ENCODE peak calls at places on chromosomes 12 and 14, in eight cellular contexts. One of them, this sample, is unnamed.

GRCh38 chr12:10540776-10541205 is 35.1 kb downstream of the EIF2S3B start:
- DNase-seq in left kidney: no peak
- DNase-seq in GM03348: no peak
- DNase-seq in nephron progenitor cell: no peak
- DNase-seq in activated effector memory CD4-positive, alpha-beta T cell treated with anti-CD3 and anti-CD28 coated beads, Interleukin-2, amount 50 U/mL, for 16 hours: no peak
- DNase-seq in pulmonary artery endothelial cell: no peak
- DNase-seq in activated CD4-positive, alpha-beta memory T cell treated with anti-CD3 and anti-CD28 coated beads, Interleukin-2, amount 10 ng/mL, durations not matched to agents 7 days and 5 days: no peak
- DNase-seq in HFF-Myc: no peak
- DNase-seq in this sample: no peak

GRCh38 chr12:12172106-12172511 is 94.7 kb downstream of the LRP6 start:
- DNase-seq in left kidney: no peak
- DNase-seq in GM03348: peak
- DNase-seq in nephron progenitor cell: no peak
- DNase-seq in activated effector memory CD4-positive, alpha-beta T cell treated with anti-CD3 and anti-CD28 coated beads, Interleukin-2, amount 50 U/mL, for 16 hours: no peak
- DNase-seq in pulmonary artery endothelial cell: no peak
- DNase-seq in activated CD4-positive, alpha-beta memory T cell treated with anti-CD3 and anti-CD28 coated beads, Interleukin-2, amount 10 ng/mL, durations not matched to agents 7 days and 5 days: peak
- DNase-seq in HFF-Myc: peak
- DNase-seq in this sample: no peak

GRCh38 chr14:87944987-87945604 is 47.9 kb downstream of the GALC start:
- DNase-seq in left kidney: peak
- DNase-seq in GM03348: peak
- DNase-seq in nephron progenitor cell: no peak
- DNase-seq in activated effector memory CD4-positive, alpha-beta T cell treated with anti-CD3 and anti-CD28 coated beads, Interleukin-2, amount 50 U/mL, for 16 hours: no peak
- DNase-seq in pulmonary artery endothelial cell: peak
- DNase-seq in activated CD4-positive, alpha-beta memory T cell treated with anti-CD3 and anti-CD28 coated beads, Interleukin-2, amount 10 ng/mL, durations not matched to agents 7 days and 5 days: no peak
- DNase-seq in HFF-Myc: no peak
- DNase-seq in this sample: no peak

GRCh38 chr14:47346849-47347248 is 328.6 kb downstream of the MDGA2 start:
- DNase-seq in left kidney: no peak
- DNase-seq in GM03348: no peak
- DNase-seq in nephron progenitor cell: no peak
- DNase-seq in activated effector memory CD4-positive, alpha-beta T cell treated with anti-CD3 and anti-CD28 coated beads, Interleukin-2, amount 50 U/mL, for 16 hours: no peak
- DNase-seq in pulmonary artery endothelial cell: no peak
- DNase-seq in activated CD4-positive, alpha-beta memory T cell treated with anti-CD3 and anti-CD28 coated beads, Interleukin-2, amount 10 ng/mL, durations not matched to agents 7 days and 5 days: no peak
- DNase-seq in HFF-Myc: no peak
- DNase-seq in this sample: no peak

GRCh38 chr12:94080684-94081009 is 67.7 kb upstream of the PLXNC1 start:
- DNase-seq in left kidney: no peak
- DNase-seq in GM03348: no peak
- DNase-seq in nephron progenitor cell: no peak
- DNase-seq in activated effector memory CD4-positive, alpha-beta T cell treated with anti-CD3 and anti-CD28 coated beads, Interleukin-2, amount 50 U/mL, for 16 hours: no peak
- DNase-seq in pulmonary artery endothelial cell: no peak
- DNase-seq in activated CD4-positive, alpha-beta memory T cell treated with anti-CD3 and anti-CD28 coated beads, Interleukin-2, amount 10 ng/mL, durations not matched to agents 7 days and 5 days: no peak
- DNase-seq in HFF-Myc: no peak
- DNase-seq in this sample: no peak

GRCh38 chr14:32821989-32822653 is 116.6 kb upstream of the NPAS3 start:
- DNase-seq in left kidney: no peak
- DNase-seq in GM03348: no peak
- DNase-seq in nephron progenitor cell: no peak
- DNase-seq in activated effector memory CD4-positive, alpha-beta T cell treated with anti-CD3 and anti-CD28 coated beads, Interleukin-2, amount 50 U/mL, for 16 hours: no peak
- DNase-seq in pulmonary artery endothelial cell: no peak
- DNase-seq in activated CD4-positive, alpha-beta memory T cell treated with anti-CD3 and anti-CD28 coated beads, Interleukin-2, amount 10 ng/mL, durations not matched to agents 7 days and 5 days: no peak
- DNase-seq in HFF-Myc: no peak
- DNase-seq in this sample: no peak

GRCh38 chr14:55850803-55851202 is 267.4 kb upstream of the PELI2 start:
- DNase-seq in left kidney: no peak
- DNase-seq in GM03348: peak
- DNase-seq in nephron progenitor cell: no peak
- DNase-seq in activated effector memory CD4-positive, alpha-beta T cell treated with anti-CD3 and anti-CD28 coated beads, Interleukin-2, amount 50 U/mL, for 16 hours: no peak
- DNase-seq in pulmonary artery endothelial cell: no peak
- DNase-seq in activated CD4-positive, alpha-beta memory T cell treated with anti-CD3 and anti-CD28 coated beads, Interleukin-2, amount 10 ng/mL, durations not matched to agents 7 days and 5 days: no peak
- DNase-seq in HFF-Myc: peak
- DNase-seq in this sample: no peak

GRCh38 chr12:116739381-116739887 is 1.3 kb downstream of the RNFT2 start:
- DNase-seq in left kidney: no peak
- DNase-seq in GM03348: no peak
- DNase-seq in nephron progenitor cell: no peak
- DNase-seq in activated effector memory CD4-positive, alpha-beta T cell treated with anti-CD3 and anti-CD28 coated beads, Interleukin-2, amount 50 U/mL, for 16 hours: no peak
- DNase-seq in pulmonary artery endothelial cell: no peak
- DNase-seq in activated CD4-positive, alpha-beta memory T cell treated with anti-CD3 and anti-CD28 coated beads, Interleukin-2, amount 10 ng/mL, durations not matched to agents 7 days and 5 days: no peak
- DNase-seq in HFF-Myc: no peak
- DNase-seq in this sample: no peak

GRCh38 chr14:76984297-76984696 is 44.2 kb downstream of the IRF2BPL start:
- DNase-seq in left kidney: peak
- DNase-seq in GM03348: no peak
- DNase-seq in nephron progenitor cell: no peak
- DNase-seq in activated effector memory CD4-positive, alpha-beta T cell treated with anti-CD3 and anti-CD28 coated beads, Interleukin-2, amount 50 U/mL, for 16 hours: no peak
- DNase-seq in pulmonary artery endothelial cell: no peak
- DNase-seq in activated CD4-positive, alpha-beta memory T cell treated with anti-CD3 and anti-CD28 coated beads, Interleukin-2, amount 10 ng/mL, durations not matched to agents 7 days and 5 days: no peak
- DNase-seq in HFF-Myc: no peak
- DNase-seq in this sample: no peak

This sample was measured in mesenteric fat pad.